ENCODE peak calls at places on chromosomes 12 and 14, in nine cellular contexts. One of them, this sample, is unnamed.

GRCh38 chr14:28671425-28671824 is 95.2 kb upstream of the FOXG1 start:
- DNase-seq in nephron progenitor cell: no peak
- DNase-seq in CD4-positive, alpha-beta T cell: no peak
- DNase-seq in myocyte: no peak
- DNase-seq in NAMALWA: no peak
- DNase-seq in DMS79: no peak
- DNase-seq in NCI-H1092 treated with DMSO at 0.1 percent for 48 hours: peak; percentile 9
- DNase-seq in LoVo: no peak
- DNase-seq in GM12865: no peak
- DNase-seq in this sample: no peak

GRCh38 chr12:130571089-130571488 is 145.0 kb downstream of the RIMBP2 start:
- DNase-seq in NCI-H1092 treated with DMSO at 0.1 percent for 48 hours: no peak
- DNase-seq in NAMALWA: peak; percentile 7
- DNase-seq in DMS79: no peak
- DNase-seq in CD4-positive, alpha-beta T cell: no peak
- DNase-seq in LoVo: no peak
- DNase-seq in myocyte: no peak
- DNase-seq in GM12865: no peak
- DNase-seq in nephron progenitor cell: no peak
- DNase-seq in this sample: no peak

GRCh38 chr14:99248761-99249171 is 23.2 kb downstream of the BCL11B start:
- DNase-seq in GM12865: no peak
- DNase-seq in LoVo: no peak
- DNase-seq in NAMALWA: no peak
- DNase-seq in nephron progenitor cell: no peak
- DNase-seq in myocyte: no peak
- DNase-seq in DMS79: no peak
- DNase-seq in CD4-positive, alpha-beta T cell: no peak
- DNase-seq in NCI-H1092 treated with DMSO at 0.1 percent for 48 hours: no peak
- DNase-seq in this sample: no peak

GRCh38 chr12:54220092-54220557 is 31.3 kb upstream of the SMUG1 start:
- DNase-seq in CD4-positive, alpha-beta T cell: peak; percentile 48
- DNase-seq in NAMALWA: peak; percentile 90
- DNase-seq in nephron progenitor cell: peak; percentile 85
- DNase-seq in LoVo: peak; percentile 79
- DNase-seq in GM12865: peak; percentile 78
- DNase-seq in myocyte: peak; percentile 69
- DNase-seq in DMS79: peak; percentile 6
- DNase-seq in NCI-H1092 treated with DMSO at 0.1 percent for 48 hours: peak; percentile 86
- DNase-seq in this sample: peak; percentile 47

GRCh38 chr12:121295746-121296617 is 527 bp downstream of the CAMKK2 start:
- DNase-seq in GM12865: peak; percentile 34
- DNase-seq in NCI-H1092 treated with DMSO at 0.1 percent for 48 hours: peak; percentile 25
- DNase-seq in LoVo: peak; percentile 18
- DNase-seq in NAMALWA: peak; percentile 40
- DNase-seq in myocyte: peak; percentile 27
- DNase-seq in CD4-positive, alpha-beta T cell: no peak
- DNase-seq in DMS79: no peak
- DNase-seq in nephron progenitor cell: peak; percentile 43
- DNase-seq in this sample: peak; percentile 33

GRCh38 chr14:78567343-78567742 is 397.2 kb downstream of the NRXN3 start:
- DNase-seq in nephron progenitor cell: no peak
- DNase-seq in CD4-positive, alpha-beta T cell: no peak
- DNase-seq in NCI-H1092 treated with DMSO at 0.1 percent for 48 hours: peak; percentile 24
- DNase-seq in DMS79: peak; percentile 90
- DNase-seq in LoVo: no peak
- DNase-seq in myocyte: peak; percentile 76
- DNase-seq in GM12865: no peak
- DNase-seq in NAMALWA: no peak
- DNase-seq in this sample: no peak

GRCh38 chr12:75975692-75976091 is 55.9 kb downstream of the PHLDA1 start:
- DNase-seq in myocyte: peak; percentile 15
- DNase-seq in NAMALWA: no peak
- DNase-seq in NCI-H1092 treated with DMSO at 0.1 percent for 48 hours: peak; percentile 20
- DNase-seq in nephron progenitor cell: no peak
- DNase-seq in LoVo: no peak
- DNase-seq in CD4-positive, alpha-beta T cell: no peak
- DNase-seq in DMS79: no peak
- DNase-seq in GM12865: no peak
- DNase-seq in this sample: no peak

GRCh38 chr14:35858521-35859209 is 32.5 kb downstream of the BRMS1L start:
- DNase-seq in nephron progenitor cell: no peak
- DNase-seq in GM12865: no peak
- DNase-seq in LoVo: no peak
- DNase-seq in NCI-H1092 treated with DMSO at 0.1 percent for 48 hours: no peak
- DNase-seq in DMS79: no peak
- DNase-seq in CD4-positive, alpha-beta T cell: no peak
- DNase-seq in NAMALWA: no peak
- DNase-seq in myocyte: peak; percentile 32
- DNase-seq in this sample: no peak

GRCh38 chr14:77409131-77409533 is 14.2 kb downstream of the NOXRED1 start:
- DNase-seq in LoVo: no peak
- DNase-seq in nephron progenitor cell: no peak
- DNase-seq in CD4-positive, alpha-beta T cell: no peak
- DNase-seq in myocyte: peak; percentile 3
- DNase-seq in GM12865: peak; percentile 51
- DNase-seq in DMS79: no peak
- DNase-seq in NCI-H1092 treated with DMSO at 0.1 percent for 48 hours: peak; percentile 2
- DNase-seq in NAMALWA: peak; percentile 47
- DNase-seq in this sample: peak; percentile 40

GRCh38 chr14:93765032-93765626 is 23.2 kb downstream of the PRIMA1 start:
- DNase-seq in CD4-positive, alpha-beta T cell: no peak
- DNase-seq in GM12865: no peak
- DNase-seq in nephron progenitor cell: no peak
- DNase-seq in myocyte: no peak
- DNase-seq in DMS79: peak; percentile 51
- DNase-seq in NCI-H1092 treated with DMSO at 0.1 percent for 48 hours: no peak
- DNase-seq in LoVo: no peak
- DNase-seq in NAMALWA: no peak
- DNase-seq in this sample: no peak

GRCh38 chr14:61184117-61184516 is 97.0 kb downstream of the TMEM30B start:
- DNase-seq in LoVo: no peak
- DNase-seq in nephron progenitor cell: no peak
- DNase-seq in CD4-positive, alpha-beta T cell: no peak
- DNase-seq in DMS79: no peak
- DNase-seq in GM12865: no peak
- DNase-seq in NAMALWA: no peak
- DNase-seq in myocyte: peak; percentile 42
- DNase-seq in NCI-H1092 treated with DMSO at 0.1 percent for 48 hours: no peak
- DNase-seq in this sample: no peak

GRCh38 chr14:22070119-22070982 is 396.7 kb upstream of the OR4E1 start:
- DNase-seq in NCI-H1092 treated with DMSO at 0.1 percent for 48 hours: no peak
- DNase-seq in CD4-positive, alpha-beta T cell: no peak
- DNase-seq in GM12865: peak; percentile 35
- DNase-seq in myocyte: no peak
- DNase-seq in nephron progenitor cell: peak; percentile 32
- DNase-seq in DMS79: no peak
- DNase-seq in NAMALWA: peak; percentile 86
- DNase-seq in LoVo: no peak
- DNase-seq in this sample: peak; percentile 29

GRCh38 chr12:24853588-24853987 is 95.3 kb downstream of the BCAT1 start:
- DNase-seq in DMS79: no peak
- DNase-seq in NCI-H1092 treated with DMSO at 0.1 percent for 48 hours: no peak
- DNase-seq in GM12865: no peak
- DNase-seq in CD4-positive, alpha-beta T cell: no peak
- DNase-seq in NAMALWA: no peak
- DNase-seq in myocyte: no peak
- DNase-seq in nephron progenitor cell: no peak
- DNase-seq in LoVo: peak; percentile 39
- DNase-seq in this sample: no peak

GRCh38 chr12:93514853-93515252 is 47.5 kb downstream of the MRPL42 start:
- DNase-seq in CD4-positive, alpha-beta T cell: no peak
- DNase-seq in LoVo: no peak
- DNase-seq in NCI-H1092 treated with DMSO at 0.1 percent for 48 hours: no peak
- DNase-seq in DMS79: no peak
- DNase-seq in NAMALWA: no peak
- DNase-seq in GM12865: no peak
- DNase-seq in nephron progenitor cell: no peak
- DNase-seq in myocyte: peak; percentile 56
- DNase-seq in this sample: no peak

GRCh38 chr12:77337327-77337726 is 272.0 kb upstream of the E2F7 start:
- DNase-seq in nephron progenitor cell: no peak
- DNase-seq in DMS79: no peak
- DNase-seq in GM12865: no peak
- DNase-seq in LoVo: no peak
- DNase-seq in myocyte: no peak
- DNase-seq in NCI-H1092 treated with DMSO at 0.1 percent for 48 hours: no peak
- DNase-seq in CD4-positive, alpha-beta T cell: no peak
- DNase-seq in NAMALWA: no peak
- DNase-seq in this sample: no peak

This sample was measured in CD4-positive, CD25-positive, alpha-beta regulatory T cell.